ENCODE peak calls at places on chromosomes 2 and 18, in six cellular contexts. V is mesendoderm, H is mesenchymal stem cell, R is H1, M is IMR-90, B is neuronal stem cell. N is an unnamed sample. For H3K4me1, the result is how much of the 10 kb centered on the place peaks cover.

GRCh38 chr18:63112681-63113080 is 206.9 kb downstream of the BCL2 start:
- DNase-seq in B (no peak), V (no peak), R (no peak), H (no peak), M (no peak), N (no peak)

GRCh38 chr2:57726294-57726693 is 320.3 kb upstream of the VRK2 start:
- DNase-seq in M (no peak), R (no peak), B (no peak), V (no peak), H (no peak), N (no peak)

GRCh38 chr2:24970483-24971299 is 1.1 kb downstream of the DNAJC27 start:
- DNase-seq in R (no peak), M (peak), H (peak), V (peak), B (no peak), N (no peak)

GRCh38 chr2:214492152-214492551 is 81.3 kb downstream of the VWC2L start:
- DNase-seq in M (no peak), V (no peak), H (no peak), B (no peak), R (no peak), N (no peak)

GRCh38 chr2:236754234-236754924 is 184.8 kb downstream of the ACKR3 start:
- DNase-seq in B (no peak), M (no peak), V (no peak), R (no peak), H (no peak), N (no peak)

GRCh38 chr2:158726906-158727592 is 68.1 kb upstream of the DAPL1 start:
- DNase-seq in V (no peak), M (no peak), H (no peak), R (no peak), B (no peak), N (no peak)

GRCh38 chr2:233566141-233566956 is at the start of gene USP40:
- DNase-seq in M (peak), V (peak), B (peak), H (peak), R (peak), N (peak)

GRCh38 chr2:12064153-12064552 is 317.7 kb downstream of the LPIN1 start:
- DNase-seq in V (peak), B (no peak), M (no peak), H (no peak), R (no peak), N (peak)

GRCh38 chr2:44388877-44389276 is 27.1 kb downstream of the CAMKMT start:
- DNase-seq in V (no peak), R (no peak), M (no peak), H (no peak), B (no peak), N (no peak)

GRCh38 chr2:72220170-72220569 is 72.5 kb upstream of the CYP26B1 start:
- DNase-seq in B (peak), V (peak), R (peak), H (no peak), M (no peak), N (peak)

GRCh38 chr2:99737526-99737925 is 247.7 kb upstream of the REV1 start:
- DNase-seq in M (no peak), R (no peak), H (no peak), B (no peak), V (no peak), N (no peak)

GRCh38 chr2:11368059-11368572 is 23.7 kb upstream of the ROCK2 start:
- DNase-seq in H (peak), B (no peak), R (no peak), M (no peak), V (no peak), N (no peak)

GRCh38 chr2:9658972-9659371 is 28.2 kb upstream of the YWHAQ start:
- DNase-seq in V (no peak), M (peak), H (peak), R (no peak), B (no peak), N (no peak)

GRCh38 chr2:199315299-199316179 is 142.2 kb downstream of the SATB2 start:
- DNase-seq in B (peak), V (peak), R (no peak), H (peak), M (peak), N (peak)

GRCh38 chr18:10285283-10285640 is 169.2 kb upstream of the APCDD1 start:
- DNase-seq in R (no peak), V (no peak), B (no peak), H (no peak), M (no peak), N (no peak)

GRCh38 chr2:171320208-171320621 is 113.6 kb downstream of the METTL8 start:
- DNase-seq in V (peak), B (no peak), M (no peak), H (no peak), R (peak), N (no peak)

GRCh38 chr2:766255-766654 is 89.0 kb upstream of the TMEM18 start:
- DNase-seq in M (no peak), H (no peak), V (no peak), B (no peak), R (no peak), N (no peak)

GRCh38 chr2:767944-768343 is 90.7 kb upstream of the TMEM18 start:
- DNase-seq in R (no peak), B (no peak), M (no peak), H (no peak), V (no peak), N (no peak)

GRCh38 chr2:765369-765768 is 88.2 kb upstream of the TMEM18 start:
- DNase-seq in B (no peak), V (no peak), H (no peak), R (no peak), M (no peak), N (no peak)

GRCh38 chr2:768484-768883 is 91.3 kb upstream of the TMEM18 start:
- DNase-seq in H (no peak), V (no peak), M (no peak), B (no peak), R (no peak), N (no peak)

DNA sequence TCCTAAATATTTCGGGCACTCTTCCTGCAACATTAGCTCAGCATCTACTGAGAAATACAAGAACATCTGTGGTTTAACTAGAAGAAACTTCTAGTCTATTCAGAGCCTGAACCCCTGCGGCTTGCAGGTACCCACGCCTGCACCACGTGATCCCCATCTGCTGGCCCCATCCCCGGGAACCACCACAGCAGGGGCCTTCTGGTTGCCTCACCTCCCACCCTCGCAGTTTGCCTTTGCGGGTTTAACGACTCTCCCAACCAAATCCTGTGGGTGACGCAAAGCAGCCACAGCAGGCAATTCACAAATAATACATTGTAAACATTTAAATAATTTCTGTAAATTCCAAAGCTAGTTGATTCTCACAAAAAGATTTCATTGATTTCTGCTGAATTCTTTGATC is 90.2 kb upstream of the TMEM18 start:
- DNase-seq in M (no peak), V (no peak), B (no peak), R (no peak), H (no peak), N (no peak)
- H3K4me1 ChIP-seq in M (under half), V (under half), B (under half), R (under half), H (under half), N (under half)

GRCh38 chr18:30034818-30035217 is 1007.7 kb downstream of the DSC3 start:
- DNase-seq in M (no peak), B (no peak), R (no peak), V (no peak), H (no peak), N (no peak)
- H2BK15ac ChIP-seq in M (no peak), B (no peak), R (no peak), V (no peak), H (no peak), N (no peak)

GRCh38 chr18:54210463-54210862 is 14.0 kb downstream of the MBD2 start:
- DNase-seq in M (no peak), V (no peak), B (no peak), R (no peak), H (no peak), N (no peak)
- H3K4me1 ChIP-seq in M (under half), V (under half), B (under half), R (under half), H (under half), N (under half)

GRCh38 chr18:70293166-70293565 is 4.3 kb downstream of the SOCS6 start:
- DNase-seq in V (no peak), B (no peak), R (no peak), H (peak), M (peak), N (no peak)

GRCh38 chr18:70289351-70290330 is 796 bp downstream of the SOCS6 start:
- DNase-seq in H (peak), V (peak), M (peak), R (peak), B (peak), N (peak)

GRCh38 chr18:70290482-70291294 is 1.8 kb downstream of the SOCS6 start:
- DNase-seq in V (no peak), R (no peak), M (no peak), B (no peak), H (no peak), N (no peak)

GRCh38 chr18:70292628-70293027 is 3.8 kb downstream of the SOCS6 start:
- DNase-seq in B (no peak), H (no peak), V (no peak), M (no peak), R (no peak), N (no peak)

DNA sequence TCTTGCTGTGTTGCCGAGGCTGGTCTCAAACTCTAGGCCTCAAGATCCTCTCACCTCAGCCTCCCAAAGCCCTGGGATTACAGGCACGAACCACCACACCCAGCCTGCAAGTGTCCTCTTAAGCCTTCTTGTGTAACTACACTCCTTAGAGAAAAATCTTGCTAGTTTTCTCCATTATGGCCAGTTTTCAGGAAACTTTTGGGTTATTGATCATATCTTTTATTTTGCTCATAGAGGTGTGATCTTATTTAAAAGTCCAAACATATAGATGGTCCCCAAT is 2.4 kb downstream of the SOCS6 start:
- DNase-seq in R (no peak), M (no peak), H (no peak), B (no peak), V (no peak), N (no peak)
- H2BK15ac ChIP-seq in R (no peak), M (no peak), H (no peak), B (no peak), V (no peak), N (no peak)

GRCh38 chr2:74036450-74037175 is 51.9 kb downstream of the TET3 start:
- DNase-seq in R (no peak), V (peak), H (no peak), B (no peak), M (no peak), N (no peak)
- H3K4me1 ChIP-seq in R (under half), V (under half), H (under half), B (under half), M (under half), N (under half)

GRCh38 chr2:127614731-127615130 is 31.2 kb upstream of the GPR17 start:
- DNase-seq in B (no peak), R (peak), M (peak), V (no peak), H (no peak), N (no peak)
- H2BK15ac ChIP-seq in B (no peak), R (no peak), M (no peak), V (no peak), H (no peak), N (no peak)

GRCh38 chr2:127079358-127079920 is 27.5 kb downstream of the BIN1 start:
- DNase-seq in R (no peak), B (no peak), H (no peak), M (no peak), V (no peak), N (no peak)
- H3K4me1 ChIP-seq in R (under half), B (under half), H (half or more), M (under half), V (under half), N (under half)

DNA sequence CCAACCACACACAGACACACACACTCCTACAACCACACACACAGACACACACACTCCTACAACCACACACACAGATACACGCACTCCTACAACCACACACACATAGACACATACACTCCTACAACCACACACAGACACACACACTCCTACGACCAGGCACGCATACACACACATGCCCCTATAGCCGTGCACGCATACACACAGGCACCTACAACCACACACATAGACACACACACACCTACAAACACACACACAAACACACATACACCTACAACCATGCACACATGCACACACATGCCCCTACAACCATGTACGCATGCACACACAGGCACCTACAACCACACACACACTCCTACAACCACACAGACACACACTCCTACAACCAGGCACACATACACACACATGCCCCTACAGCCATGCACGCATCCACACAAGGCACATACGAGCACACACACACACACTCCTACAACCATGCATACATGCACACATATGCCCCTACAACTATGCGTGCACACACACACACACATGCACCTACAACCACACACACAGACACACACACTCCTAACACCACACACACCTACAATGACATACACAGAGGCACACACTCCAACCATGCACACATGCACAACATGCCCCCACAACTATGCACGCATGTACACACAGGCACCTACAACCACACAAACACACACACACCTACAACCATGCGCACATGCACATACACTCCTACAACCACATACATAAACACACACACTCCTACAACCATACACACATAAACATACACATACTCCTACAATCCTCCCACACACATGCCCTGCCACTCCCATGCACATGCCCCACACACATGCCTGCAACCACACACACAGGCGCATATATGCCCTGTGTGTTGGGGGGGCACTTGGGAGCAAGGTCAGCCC is 19.1 kb upstream of the TEX51 start:
- DNase-seq in B (no peak), M (no peak), R (no peak), H (no peak), V (no peak), N (peak)
- H2BK15ac ChIP-seq in B (no peak), M (no peak), R (peak), H (no peak), V (no peak), N (no peak)

DNA sequence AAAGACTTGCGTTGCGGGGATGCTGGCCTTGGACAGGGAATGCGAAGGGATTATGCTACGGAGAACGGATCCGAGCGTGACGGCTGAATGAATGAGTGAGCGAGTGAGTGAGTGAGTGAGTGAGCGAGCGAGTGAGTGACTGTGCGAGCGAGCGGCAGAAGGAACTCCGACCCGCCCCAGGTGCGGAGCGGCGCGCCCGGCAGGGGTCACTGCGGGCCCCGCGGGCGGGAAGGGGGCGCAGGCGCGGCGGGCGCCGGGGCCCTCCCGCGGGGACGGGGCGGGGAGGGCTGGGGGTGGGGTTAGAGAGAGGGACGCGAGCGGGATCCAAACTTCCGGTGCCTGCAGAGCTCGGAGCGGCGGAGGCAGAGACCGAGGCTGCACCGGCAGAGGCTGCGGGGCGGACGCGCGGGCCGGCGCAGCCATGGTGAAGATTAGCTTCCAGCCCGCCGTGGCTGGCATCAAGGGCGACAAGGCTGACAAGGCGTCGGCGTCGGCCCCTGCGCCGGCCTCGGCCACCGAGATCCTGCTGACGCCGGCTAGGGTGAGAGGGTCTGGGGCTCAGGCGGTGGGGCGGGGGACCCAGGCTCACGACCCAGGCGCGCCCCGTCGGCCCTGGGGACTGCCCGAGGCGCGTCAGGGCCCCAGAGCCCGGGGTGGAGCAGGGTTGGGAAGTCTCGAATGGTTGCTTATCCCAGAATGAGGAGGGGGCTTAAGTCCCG is at the start of gene ITM2C:
- DNase-seq in B (no peak), H (peak), M (peak), V (peak), R (peak), N (peak)
- H3K4me1 ChIP-seq in B (under half), H (under half), M (under half), V (under half), R (under half), N (under half)